ENCODE peak calls at places on chromosome 13, in ten cellular contexts. Q, N, K, W, P, I, D, Z, E and G are unnamed samples.

GRCh38 chr13:37492061-37492460 is 106.5 kb downstream of the POSTN start:
- DNase-seq in Q (no peak), N (no peak), K (no peak), W (no peak), P (no peak), I (no peak), D (no peak), Z (no peak), E (no peak), G (no peak)

GRCh38 chr13:98144501-98145350 is 1.8 kb downstream of the FARP1 start:
- DNase-seq in Q (no peak), N (peak), K (no peak), W (peak), P (peak), I (no peak), D (no peak), Z (peak), E (no peak), G (peak)

GRCh38 chr13:30906411-30906990 is 430 bp downstream of the MEDAG start:
- DNase-seq in Q (peak), N (peak), K (no peak), W (no peak), P (no peak), I (no peak), D (no peak), Z (peak), E (no peak), G (peak)

GRCh38 chr13:83150616-83151307 is 731.5 kb downstream of the SLITRK1 start:
- DNase-seq in Q (no peak), N (no peak), K (no peak), W (no peak), P (no peak), I (no peak), D (no peak), Z (no peak), E (no peak), G (no peak)

GRCh38 chr13:73073050-73073449 is 14.2 kb downstream of the KLF5 start:
- DNase-seq in Q (no peak), N (no peak), K (no peak), W (no peak), P (no peak), I (no peak), D (no peak), Z (no peak), E (no peak), G (peak)

GRCh38 chr13:71621152-71622124 is 245.6 kb downstream of the DACH1 start:
- DNase-seq in Q (no peak), N (no peak), K (no peak), W (peak), P (no peak), I (no peak), D (no peak), Z (no peak), E (no peak), G (no peak)

GRCh38 chr13:95207769-95208366 is 93.4 kb downstream of the ABCC4 start:
- DNase-seq in Q (no peak), N (no peak), K (no peak), W (no peak), P (no peak), I (no peak), D (no peak), Z (no peak), E (no peak), G (no peak)

GRCh38 chr13:95354680-95355487 is 53.6 kb upstream of the ABCC4 start:
- DNase-seq in Q (no peak), N (no peak), K (no peak), W (no peak), P (no peak), I (peak), D (no peak), Z (no peak), E (no peak), G (peak)

GRCh38 chr13:48591889-48592725 is 59.2 kb upstream of the RCBTB2 start:
- DNase-seq in Q (no peak), N (no peak), K (no peak), W (no peak), P (no peak), I (no peak), D (no peak), Z (no peak), E (no peak), G (no peak)

GRCh38 chr13:40582531-40582930 is 83.9 kb downstream of the FOXO1 start:
- DNase-seq in Q (no peak), N (no peak), K (no peak), W (no peak), P (no peak), I (no peak), D (no peak), Z (no peak), E (no peak), G (no peak)

GRCh38 chr13:98672947-98673545 is 79.4 kb downstream of the SLC15A1 start:
- DNase-seq in Q (peak), N (peak), K (peak), W (peak), P (peak), I (peak), D (peak), Z (peak), E (peak), G (peak)

GRCh38 chr13:113951246-113951999 is 22.5 kb downstream of the C13orf46 start:
- DNase-seq in Q (peak), N (peak), K (peak), W (peak), P (peak), I (peak), D (peak), Z (peak), E (peak), G (peak)

GRCh38 chr13:106762711-106763110 is 194.8 kb upstream of the ARGLU1 start:
- DNase-seq in Q (no peak), N (no peak), K (no peak), W (no peak), P (no peak), I (no peak), D (no peak), Z (no peak), E (no peak), G (peak)

GRCh38 chr13:45473627-45474026 is 8.9 kb downstream of the COG3 start:
- DNase-seq in Q (no peak), N (no peak), K (no peak), W (peak), P (peak), I (no peak), D (no peak), Z (no peak), E (no peak), G (no peak)

GRCh38 chr13:43100667-43101066 is 77.3 kb downstream of the DNAJC15 start:
- DNase-seq in Q (no peak), N (no peak), K (no peak), W (no peak), P (no peak), I (no peak), D (no peak), Z (no peak), E (no peak), G (no peak)

GRCh38 chr13:43864921-43865320 is 14.6 kb downstream of the CCDC122 start:
- DNase-seq in Q (no peak), N (no peak), K (no peak), W (no peak), P (no peak), I (no peak), D (no peak), Z (no peak), E (no peak), G (no peak)

GRCh38 chr13:102999498-102999897 is 66.7 kb downstream of the SLC10A2 start:
- DNase-seq in Q (no peak), N (no peak), K (no peak), W (no peak), P (no peak), I (no peak), D (no peak), Z (no peak), E (no peak), G (no peak)

GRCh38 chr13:40664100-40665060 is 2.1 kb downstream of the FOXO1 start:
- DNase-seq in Q (peak), N (peak), K (peak), W (peak), P (peak), I (peak), D (peak), Z (peak), E (peak), G (peak)

GRCh38 chr13:46607768-46608553 is 55.0 kb downstream of the LRCH1 start:
- DNase-seq in Q (no peak), N (no peak), K (no peak), W (no peak), P (no peak), I (peak), D (peak), Z (no peak), E (peak), G (no peak)

GRCh38 chr13:96544965-96545364 is 449.3 kb downstream of the OXGR1 start:
- DNase-seq in Q (no peak), N (no peak), K (no peak), W (no peak), P (no peak), I (no peak), D (no peak), Z (peak), E (no peak), G (no peak)

GRCh38 chr13:113792821-113793717 is 34.0 kb downstream of the TMEM255B start:
- DNase-seq in Q (no peak), N (no peak), K (no peak), W (no peak), P (no peak), I (no peak), D (no peak), Z (no peak), E (no peak), G (no peak)

GRCh38 chr13:44052843-44053607 is 173.3 kb downstream of the LACC1 start:
- DNase-seq in Q (no peak), N (peak), K (no peak), W (no peak), P (no peak), I (peak), D (no peak), Z (no peak), E (no peak), G (peak)